ENCODE peak calls at places on chromosome 18, in nine cellular contexts. N, V, L, D, X, R, H, G and E are unnamed samples.

GRCh38 chr18:67854340-67854739 is 337.8 kb upstream of the DSEL start:
- DNase-seq in L (no peak), D (peak; percentile 41), R (no peak), N (no peak), H (no peak), X (no peak), V (no peak), G (no peak), E (no peak)

GRCh38 chr18:10519999-10520935 is 5.6 kb upstream of the NAPG start:
- DNase-seq in R (peak; percentile 33), H (peak; percentile 89), G (peak; percentile 77), N (peak; percentile 73), D (peak; percentile 92), L (peak; percentile 56), X (peak; percentile 79), V (peak; percentile 93), E (peak; percentile 97)

GRCh38 chr18:21741511-21742322 is 1.1 kb downstream of the MIB1 start:
- DNase-seq in N (peak; percentile 23), R (no peak), D (peak; percentile 9), V (peak; percentile 40), H (peak; percentile 37), L (peak; percentile 27), G (no peak), X (peak; percentile 68), E (no peak)

GRCh38 chr18:32974421-32975165 is 201.8 kb upstream of the KLHL14 start:
- DNase-seq in D (no peak), X (no peak), N (no peak), G (no peak), V (no peak), R (no peak), L (no peak), H (peak; percentile 3), E (no peak)

GRCh38 chr18:9055185-9055584 is 47.3 kb upstream of the NDUFV2 start:
- DNase-seq in R (peak; percentile 22), G (peak; percentile 27), L (no peak), N (peak; percentile 85), H (no peak), D (peak; percentile 86), V (no peak), X (no peak), E (peak; percentile 89)

GRCh38 chr18:74252032-74252380 is 39.8 kb downstream of the CYB5A start:
- DNase-seq in N (no peak), L (no peak), X (no peak), R (no peak), G (no peak), V (no peak), H (no peak), D (peak; percentile 53), E (no peak)

GRCh38 chr18:48673456-48674197 is 134.8 kb downstream of the CTIF start:
- DNase-seq in V (peak; percentile 9), L (no peak), D (peak; percentile 16), R (no peak), X (no peak), H (no peak), G (no peak), N (no peak), E (no peak)

GRCh38 chr18:7603259-7604000 is 36.3 kb downstream of the PTPRM start:
- DNase-seq in H (peak; percentile 9), R (no peak), G (no peak), V (no peak), D (no peak), N (no peak), L (no peak), X (no peak), E (no peak)

GRCh38 chr18:57951110-57951796 is 92.8 kb upstream of the NEDD4L start:
- DNase-seq in G (no peak), N (peak; percentile 52), D (no peak), L (no peak), R (no peak), H (no peak), X (no peak), V (no peak), E (no peak)

GRCh38 chr18:79454034-79454735 is 58.5 kb downstream of the NFATC1 start:
- DNase-seq in L (no peak), N (no peak), G (no peak), R (no peak), X (no peak), V (no peak), D (peak; percentile 10), H (no peak), E (no peak)

GRCh38 chr18:2547477-2548087 is 23.7 kb downstream of the METTL4 start:
- DNase-seq in G (peak; percentile 36), N (peak; percentile 19), D (peak; percentile 71), L (no peak), H (peak; percentile 54), R (peak; percentile 13), X (no peak), V (no peak), E (peak; percentile 71)

GRCh38 chr18:10454800-10455550 is 540 bp downstream of the APCDD1 start:
- DNase-seq in G (no peak), N (peak; percentile 47), X (no peak), D (peak; percentile 20), L (no peak), V (peak; percentile 20), H (peak; percentile 66), R (no peak), E (no peak)

GRCh38 chr18:12891561-12891960 is 7.5 kb upstream of the PTPN2 start:
- DNase-seq in V (no peak), X (no peak), L (no peak), N (no peak), H (no peak), G (no peak), D (no peak), R (no peak), E (no peak)

GRCh38 chr18:9765505-9765904 is 57.4 kb downstream of the RAB31 start:
- DNase-seq in V (no peak), H (peak; percentile 24), X (no peak), R (no peak), G (no peak), D (no peak), L (no peak), N (no peak), E (no peak)

GRCh38 chr18:26563024-26563423 is 14.7 kb upstream of the KCTD1 start:
- DNase-seq in D (no peak), H (no peak), G (no peak), X (no peak), L (no peak), R (no peak), V (no peak), N (no peak), E (no peak)

GRCh38 chr18:2513616-2514015 is 57.7 kb downstream of the METTL4 start:
- DNase-seq in H (no peak), V (no peak), R (no peak), G (no peak), N (no peak), X (no peak), D (peak; percentile 21), L (no peak), E (no peak)

GRCh38 chr18:26574958-26575864 is 26.9 kb upstream of the KCTD1 start:
- DNase-seq in G (no peak), D (peak; percentile 46), V (peak; percentile 68), X (peak; percentile 65), N (peak; percentile 79), L (no peak), R (no peak), H (peak; percentile 83), E (peak; percentile 84)

GRCh38 chr18:22471546-22472131 is 53.9 kb upstream of the CTAGE1 start:
- DNase-seq in L (no peak), V (no peak), N (no peak), H (no peak), G (no peak), D (peak; percentile 64), R (no peak), X (no peak), E (peak; percentile 53)

GRCh38 chr18:21167641-21168372 is 56.2 kb upstream of the ROCK1 start:
- DNase-seq in D (no peak), G (no peak), V (peak; percentile 23), X (no peak), R (no peak), L (no peak), H (peak; percentile 92), N (peak; percentile 71), E (no peak)

GRCh38 chr18:59229681-59230443 is 9.9 kb downstream of the GRP start:
- DNase-seq in D (no peak), L (no peak), H (no peak), X (no peak), V (no peak), R (no peak), N (peak; percentile 62), G (no peak), E (no peak)

GRCh38 chr18:64178860-64179259 is 30.0 kb upstream of the LINC00305 start:
- DNase-seq in X (no peak), L (no peak), V (no peak), H (no peak), D (no peak), G (no peak), R (no peak), N (no peak), E (no peak)
- TF ChIP-seq CTCF in X (no peak), L (no peak), V (no peak), H (no peak), D (no peak), G (no peak), R (no peak), N (no peak), E (no peak)

GRCh38 chr18:34039194-34039593 is 185.5 kb downstream of the NOL4 start:
- DNase-seq in H (peak; percentile 30), X (no peak), L (no peak), G (no peak), R (no peak), D (no peak), V (no peak), N (no peak), E (peak; percentile 12)
- H3K4me3 ChIP-seq in H (no peak overlapping the region), X (peak overlapping the region; percentile 33), L (no peak overlapping the region), G (no peak overlapping the region), R (no peak overlapping the region), D (no peak overlapping the region), V (no peak overlapping the region), N (no peak overlapping the region), E (no peak overlapping the region)

GRCh38 chr18:25062720-25063119 is 289.2 kb downstream of the ZNF521 start:
- DNase-seq in L (no peak), D (no peak), X (no peak), R (no peak), N (no peak), V (no peak), G (no peak), H (no peak), E (no peak)
- TF ChIP-seq CTCF in L (no peak), D (no peak), X (no peak), R (peak; percentile 36), N (no peak), V (no peak), G (no peak), H (peak; percentile 32), E (no peak)

DNA sequence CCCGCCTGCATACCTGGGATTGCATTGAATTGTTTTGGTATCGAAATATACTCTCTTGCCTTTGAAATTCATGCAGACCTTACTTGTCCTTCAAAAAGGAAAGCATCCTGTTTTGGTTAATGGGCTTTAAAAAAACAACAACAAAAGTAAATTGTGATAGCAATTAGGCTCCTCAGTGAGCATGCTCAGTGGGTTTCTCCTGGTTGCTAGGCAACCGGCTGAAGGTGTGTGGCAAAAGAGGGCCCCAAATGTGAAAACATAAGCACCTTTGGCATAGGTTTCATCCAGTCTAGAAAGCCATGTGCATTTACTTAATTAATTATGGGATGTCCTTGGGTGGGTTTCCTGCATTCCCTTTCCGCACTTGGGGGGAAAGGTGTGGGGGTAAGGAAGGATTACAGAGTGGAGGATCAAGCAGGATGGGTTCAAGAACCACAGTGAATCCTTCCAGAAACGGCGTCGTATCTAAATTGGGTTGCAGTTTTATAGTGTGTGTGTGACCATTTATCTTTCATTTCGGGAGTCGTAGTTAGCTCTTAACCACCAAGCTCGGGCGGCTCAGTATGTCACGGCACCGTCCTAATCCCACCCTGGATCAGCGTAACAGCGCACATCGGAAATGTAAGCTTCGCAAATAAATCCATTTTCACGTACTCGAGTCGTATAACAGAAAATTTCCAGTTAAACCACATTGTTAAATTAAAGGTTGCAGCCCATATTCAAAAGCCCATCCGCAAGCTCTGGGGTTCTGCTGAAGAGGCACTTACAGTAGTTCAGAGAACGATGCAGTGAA is 274.9 kb upstream of the TCF4 start:
- DNase-seq in N (no peak), L (no peak), R (no peak), X (no peak), G (no peak), D (no peak), V (no peak), H (peak; percentile 61), E (no peak)
- H3K4me3 ChIP-seq in N (no peak overlapping the region), L (no peak overlapping the region), R (no peak overlapping the region), X (no peak overlapping the region), G (no peak overlapping the region), D (no peak overlapping the region), V (no peak overlapping the region), H (no peak overlapping the region), E (no peak overlapping the region)